ENCODE peak calls at places on chromosomes 5 and 9, in seven cellular contexts. W, U, M, R, J, N and O are unnamed samples.
A peak's percentile ranks its signal among the peaks of the same experiment; 100 is the strongest.

GRCh38 chr5:127536687-127537086 is 19.2 kb downstream of the PRRC1 start:
- DNase-seq in W (no peak), U (peak; percentile 10), M (no peak), R (no peak), J (no peak), N (no peak), O (no peak)

GRCh38 chr5:135162661-135163265 is 128.7 kb upstream of the PITX1 start:
- DNase-seq in W (no peak), U (no peak), M (no peak), R (no peak), J (peak; percentile 76), N (no peak), O (no peak)

GRCh38 chr9:6384732-6385131 is 28.3 kb upstream of the UHRF2 start:
- DNase-seq in W (no peak), U (no peak), M (no peak), R (no peak), J (no peak), N (no peak), O (no peak)

GRCh38 chr5:61281686-61282085 is 50.4 kb upstream of the ZSWIM6 start:
- DNase-seq in W (no peak), U (no peak), M (no peak), R (no peak), J (no peak), N (no peak), O (no peak)

GRCh38 chr5:171956870-171957501 is 49.5 kb downstream of the FBXW11 start:
- DNase-seq in W (peak; percentile 25), U (no peak), M (no peak), R (no peak), J (no peak), N (no peak), O (no peak)

GRCh38 chr9:124342946-124343485 is 72.2 kb downstream of the PSMB7 start:
- DNase-seq in W (peak; percentile 83), U (no peak), M (no peak), R (no peak), J (peak; percentile 91), N (no peak), O (peak; percentile 100)

GRCh38 chr5:27318701-27319100 is 280.3 kb upstream of the CDH9 start:
- DNase-seq in W (no peak), U (no peak), M (no peak), R (no peak), J (no peak), N (no peak), O (no peak)

GRCh38 chr9:91214086-91214485 is 147.6 kb downstream of the AUH start:
- DNase-seq in W (no peak), U (peak; percentile 16), M (no peak), R (no peak), J (no peak), N (no peak), O (peak; percentile 35)

GRCh38 chr9:38205279-38205678 is 136.3 kb upstream of the SHB start:
- DNase-seq in W (no peak), U (no peak), M (no peak), R (no peak), J (no peak), N (no peak), O (no peak)

GRCh38 chr5:139686919-139687421 is 38.8 kb downstream of the CXXC5 start:
- DNase-seq in W (no peak), U (no peak), M (no peak), R (no peak), J (no peak), N (no peak), O (no peak)

GRCh38 chr5:104840284-104840683 is 1277.7 kb upstream of the NUDT12 start:
- DNase-seq in W (no peak), U (no peak), M (no peak), R (no peak), J (no peak), N (no peak), O (no peak)

GRCh38 chr5:77630246-77631165 is 8.0 kb downstream of the OTP start:
- DNase-seq in W (peak; percentile 29), U (no peak), M (peak; percentile 64), R (peak; percentile 84), J (no peak), N (peak; percentile 61), O (no peak)

GRCh38 chr5:77635073-77635472 is 3.4 kb downstream of the OTP start:
- DNase-seq in W (no peak), U (no peak), M (no peak), R (no peak), J (no peak), N (no peak), O (no peak)

GRCh38 chr5:77631166-77631582 is 7.3 kb downstream of the OTP start:
- DNase-seq in W (no peak), U (no peak), M (no peak), R (no peak), J (no peak), N (no peak), O (no peak)

GRCh38 chr5:77629553-77630245 is 8.8 kb downstream of the OTP start:
- DNase-seq in W (no peak), U (no peak), M (no peak), R (no peak), J (no peak), N (no peak), O (no peak)

DNA sequence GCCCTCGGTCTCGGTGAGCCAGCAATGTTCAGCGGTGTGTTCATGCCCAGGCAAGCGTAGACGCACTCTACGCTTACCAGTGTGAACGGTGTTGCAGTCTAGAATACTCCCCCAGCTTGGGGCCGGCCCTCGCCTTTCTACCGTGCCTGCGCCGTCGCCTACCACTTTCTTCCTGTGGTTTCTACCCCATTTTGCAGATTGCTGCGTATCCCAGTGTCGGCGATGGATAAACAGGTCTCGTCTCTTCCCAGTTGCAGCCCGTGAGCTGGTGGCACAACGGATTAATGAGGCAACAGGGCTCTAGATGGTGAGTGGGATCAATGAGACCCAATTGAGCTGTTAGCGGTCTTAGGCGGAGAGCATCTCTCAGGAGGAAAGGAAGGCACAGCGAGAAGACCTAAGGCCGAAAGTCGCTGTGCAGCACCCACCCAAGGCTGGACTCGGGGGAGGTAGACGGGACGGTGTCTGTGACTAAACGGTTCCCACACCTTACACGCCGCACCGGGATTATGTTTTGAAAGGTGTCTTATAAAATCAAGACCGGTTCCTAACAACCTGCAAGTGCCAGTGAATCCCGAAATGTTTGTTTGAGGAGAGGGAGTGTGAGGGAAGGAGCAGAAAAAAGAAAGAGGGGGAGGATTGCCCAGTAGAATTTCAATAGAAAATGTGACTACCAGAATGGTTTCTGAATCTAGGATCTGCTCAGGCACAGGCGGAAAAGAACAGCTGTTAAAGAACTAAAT is 5.8 kb downstream of the OTP start:
- DNase-seq in W (no peak), U (no peak), M (no peak), R (no peak), J (no peak), N (no peak), O (no peak)
- TF ChIP-seq POLR2A in W (no peak), U (no peak), M (no peak), R (no peak), J (no peak), N (no peak), O (no peak)

GRCh38 chr9:36762958-36763357 is 190.3 kb downstream of the MELK start:
- DNase-seq in W (no peak), U (no peak), M (no peak), R (no peak), J (no peak), N (no peak), O (no peak)

GRCh38 chr9:36763778-36764177 is 191.1 kb downstream of the MELK start:
- DNase-seq in W (no peak), U (no peak), M (no peak), R (no peak), J (no peak), N (no peak), O (no peak)

GRCh38 chr9:36764364-36765076 is 191.8 kb downstream of the MELK start:
- DNase-seq in W (no peak), U (no peak), M (no peak), R (no peak), J (no peak), N (no peak), O (no peak)

GRCh38 chr9:36765077-36765390 is 192.3 kb downstream of the MELK start:
- DNase-seq in W (no peak), U (no peak), M (no peak), R (no peak), J (no peak), N (no peak), O (no peak)

DNA sequence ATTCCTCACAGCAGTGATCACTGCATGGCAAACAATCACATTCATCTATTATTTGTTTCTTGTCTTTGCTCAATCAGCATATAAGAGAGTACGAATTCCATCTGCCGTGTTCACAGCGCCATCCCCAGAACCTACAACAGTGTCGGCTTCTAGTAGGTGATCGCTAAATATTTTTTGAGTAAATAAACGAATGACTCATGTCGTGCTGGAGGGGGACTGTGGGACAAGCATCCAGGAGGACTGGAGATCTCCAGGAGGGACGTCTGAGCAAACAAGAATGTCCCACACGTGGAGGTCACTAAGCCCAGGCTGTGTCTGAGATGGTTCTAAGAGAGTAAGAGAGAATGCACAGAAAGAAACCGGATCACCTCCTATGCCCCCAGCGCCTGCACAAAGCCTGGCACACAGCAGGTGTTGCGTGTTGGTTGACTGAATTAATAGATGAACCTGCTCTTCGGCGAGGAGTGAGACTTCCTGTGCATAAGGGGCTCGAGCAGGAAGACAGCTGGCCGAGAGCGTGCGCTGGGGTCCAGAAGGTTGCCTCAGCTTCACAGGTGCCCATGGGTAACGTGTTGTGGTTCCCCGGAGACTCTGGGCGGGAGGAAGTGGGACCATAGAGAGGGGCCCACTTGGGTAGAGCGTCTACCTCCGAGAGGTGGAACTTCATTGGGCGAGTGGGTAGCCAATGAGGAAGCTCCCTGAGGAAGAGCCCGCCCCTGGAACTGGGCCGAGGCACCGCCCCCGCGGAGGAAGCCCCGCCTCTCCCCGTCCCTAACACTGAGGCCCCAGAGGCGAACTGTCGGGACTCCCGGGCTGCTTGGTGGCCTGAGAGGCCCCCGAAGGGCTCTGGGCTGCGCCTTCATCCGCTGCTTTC is 193.0 kb downstream of the MELK start:
- DNase-seq in W (peak; percentile 53), U (peak; percentile 8), M (peak; percentile 94), R (peak; percentile 92), J (peak; percentile 92), N (peak; percentile 91), O (no peak)
- TF ChIP-seq POLR2A in W (no peak), U (no peak), M (no peak), R (no peak), J (no peak), N (peak; percentile 83), O (no peak)

GRCh38 chr5:149416977-149417713 is 38.1 kb upstream of the IL17B start:
- DNase-seq in W (no peak), U (no peak), M (no peak), R (no peak), J (no peak), N (no peak), O (no peak)
- TF ChIP-seq POLR2A in W (no peak), U (no peak), M (no peak), R (no peak), J (no peak), N (no peak), O (no peak)

GRCh38 chr5:1385395-1386273 is 40.7 kb upstream of the CLPTM1L start:
- DNase-seq in W (peak; percentile 92), U (peak; percentile 36), M (peak; percentile 98), R (peak; percentile 93), J (peak; percentile 97), N (no peak), O (peak; percentile 97)
- TF ChIP-seq POLR2A in W (peak; percentile 72), U (no peak), M (peak; percentile 80), R (no peak), J (no peak), N (no peak), O (peak; percentile 31)

DNA sequence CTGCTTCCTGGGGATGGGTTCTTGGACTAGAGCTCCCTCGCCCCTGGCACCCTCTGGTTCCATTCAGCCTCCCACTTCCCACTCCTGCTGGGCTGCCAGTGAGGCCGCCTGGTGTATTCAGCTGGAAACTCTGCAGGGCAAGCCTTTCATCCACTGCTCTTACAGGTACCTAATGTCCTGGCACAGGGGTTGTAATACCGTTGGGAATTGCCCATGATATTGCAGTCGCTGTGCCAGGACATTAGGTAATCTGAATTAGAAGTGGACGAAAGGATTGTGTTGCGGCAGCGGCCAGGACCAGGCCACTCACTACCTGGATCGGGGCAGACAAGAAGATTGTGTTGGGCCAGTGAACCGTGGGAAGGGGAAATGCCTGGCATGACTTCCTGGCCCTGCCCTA is 13.1 kb downstream of the TMOD1 start:
- DNase-seq in W (no peak), U (peak; percentile 49), M (no peak), R (no peak), J (no peak), N (no peak), O (no peak)
- TF ChIP-seq POLR2A in W (no peak), U (no peak), M (no peak), R (no peak), J (no peak), N (no peak), O (no peak)